ENCODE peak calls at places on chromosomes 12 and 14, in six cellular contexts. T, X, J, W, G and H are unnamed samples.

GRCh38 chr14:81192594-81192993 is 28.2 kb downstream of the GTF2A1 start:
- DNase-seq in T (no peak), X (no peak), J (no peak), W (no peak), G (no peak), H (no peak)

GRCh38 chr12:124910561-124911478 is 3.6 kb downstream of the UBC start:
- DNase-seq in T (peak), X (no peak), J (no peak), W (no peak), G (no peak), H (peak)

GRCh38 chr12:90295858-90296257 is 587.2 kb upstream of the ATP2B1 start:
- DNase-seq in T (no peak), X (no peak), J (no peak), W (no peak), G (no peak), H (no peak)

GRCh38 chr12:50411051-50411660 is 10.5 kb downstream of the LARP4 start:
- DNase-seq in T (peak), X (no peak), J (no peak), W (peak), G (no peak), H (no peak)

GRCh38 chr12:20367731-20368652 is at the start of gene PDE3A:
- DNase-seq in T (peak), X (no peak), J (no peak), W (peak), G (peak), H (no peak)

GRCh38 chr12:89928467-89928866 is 219.8 kb upstream of the ATP2B1 start:
- DNase-seq in T (no peak), X (no peak), J (no peak), W (no peak), G (no peak), H (peak)

GRCh38 chr14:28571636-28572035 is 195.0 kb upstream of the FOXG1 start:
- DNase-seq in T (peak), X (no peak), J (no peak), W (no peak), G (no peak), H (no peak)

GRCh38 chr14:69484444-69485113 is at the start of gene PLEKHD1:
- DNase-seq in T (no peak), X (no peak), J (no peak), W (no peak), G (peak), H (no peak)

GRCh38 chr14:102893452-102893851 is 29.0 kb upstream of the AMN start:
- DNase-seq in T (peak), X (peak), J (no peak), W (peak), G (no peak), H (no peak)

GRCh38 chr12:69068431-69068830 is 135.5 kb upstream of the CPM start:
- DNase-seq in T (no peak), X (no peak), J (no peak), W (peak), G (no peak), H (no peak)

GRCh38 chr12:24997970-24998582 is 49.2 kb upstream of the BCAT1 start:
- DNase-seq in T (peak), X (peak), J (no peak), W (peak), G (no peak), H (peak)

GRCh38 chr12:39592295-39592694 is 27.3 kb downstream of the ABCD2 start:
- DNase-seq in T (no peak), X (no peak), J (no peak), W (no peak), G (no peak), H (no peak)

GRCh38 chr14:99206053-99206452 is 65.9 kb downstream of the BCL11B start:
- DNase-seq in T (no peak), X (no peak), J (no peak), W (no peak), G (no peak), H (no peak)

GRCh38 chr12:6361834-6362233 is 13.5 kb downstream of the SCNN1A start:
- DNase-seq in T (no peak), X (no peak), J (no peak), W (no peak), G (no peak), H (no peak)

GRCh38 chr12:62656576-62657362 is 190.1 kb downstream of the MON2 start:
- DNase-seq in T (no peak), X (no peak), J (no peak), W (no peak), G (no peak), H (no peak)

GRCh38 chr14:95068091-95068490 is 89.2 kb downstream of the DICER1 start:
- DNase-seq in T (no peak), X (no peak), J (no peak), W (no peak), G (no peak), H (no peak)

GRCh38 chr12:14845350-14845750 is 2.0 kb upstream of the ART4 start:
- DNase-seq in T (peak), X (peak), J (peak), W (peak), G (peak), H (peak)

DNA sequence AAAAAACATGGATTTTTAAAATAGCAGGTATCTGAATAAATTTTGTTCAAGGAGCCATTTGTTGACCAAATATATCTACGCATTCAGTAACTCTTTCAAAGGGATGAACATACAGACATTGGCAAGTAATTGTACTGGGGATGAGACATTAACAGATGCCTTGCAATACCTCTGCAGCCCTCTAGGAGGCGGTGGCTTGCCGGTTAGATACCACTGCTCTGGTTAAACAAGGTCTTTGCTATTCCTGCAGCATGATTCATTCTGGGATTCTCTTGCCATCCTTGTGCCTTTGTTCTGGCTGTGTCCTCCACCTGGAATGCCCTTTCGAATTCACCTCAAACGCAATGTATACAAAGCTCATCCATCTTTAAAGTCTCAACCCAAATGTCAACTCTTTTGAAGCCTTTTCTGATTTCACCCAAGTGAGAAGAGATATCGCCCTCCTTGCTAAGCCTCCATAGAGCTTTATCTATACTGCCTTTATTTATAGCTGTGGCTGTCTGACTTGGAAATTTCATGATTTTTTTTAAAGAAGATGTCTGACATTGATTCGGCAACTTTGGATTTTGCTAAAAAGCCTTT is 131.0 kb upstream of the SRRM4 start:
- DNase-seq in T (no peak), X (no peak), J (no peak), W (no peak), G (peak), H (peak)
- TF ChIP-seq CTCF in T (peak), X (peak), J (no peak), W (peak), G (peak), H (peak)

GRCh38 chr12:46617167-46617566 is 208.6 kb downstream of the SLC38A4 start:
- DNase-seq in T (peak), X (no peak), J (no peak), W (peak), G (no peak), H (no peak)
- H3K4me3 ChIP-seq in T (no peak), X (no peak), J (no peak), W (no peak), G (no peak), H (no peak)

DNA sequence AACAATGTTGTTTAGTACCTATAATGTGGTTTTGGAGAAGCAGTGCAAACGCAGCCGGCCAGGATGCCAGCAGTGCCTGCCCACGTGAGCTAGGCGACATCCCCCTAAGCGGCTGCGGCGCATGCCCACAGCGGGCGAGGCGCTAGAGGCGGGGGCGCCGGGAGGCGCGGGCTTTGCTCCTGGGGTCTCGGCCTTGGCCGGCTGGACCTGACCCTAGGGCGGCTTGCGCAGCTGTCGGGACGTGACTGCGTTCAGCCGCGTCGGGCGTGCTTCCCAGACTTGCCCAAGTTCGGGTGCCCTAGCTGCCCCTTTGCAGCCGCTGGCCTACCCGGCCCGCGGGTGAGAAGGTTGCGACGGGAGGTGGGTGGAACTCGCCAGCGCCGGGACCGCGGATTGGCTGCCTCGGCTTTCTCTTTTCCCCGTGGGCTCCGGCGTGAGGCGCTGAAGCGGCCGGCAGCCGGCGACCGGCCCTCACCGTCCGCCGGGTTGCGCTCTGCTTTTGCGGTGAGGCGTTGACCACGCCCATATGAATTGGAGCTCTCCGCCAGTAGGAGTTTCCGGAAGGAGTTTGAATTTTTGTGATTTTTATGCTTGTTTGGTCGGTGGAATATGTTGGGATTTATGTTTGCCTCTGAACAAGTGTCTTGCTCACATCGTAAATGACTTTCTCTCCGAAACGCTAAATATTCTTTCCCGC is at the start of gene TMEM19:
- DNase-seq in T (peak), X (peak), J (peak), W (peak), G (peak), H (peak)
- TF ChIP-seq CTCF in T (peak), X (peak), J (no peak), W (no peak), G (peak), H (peak)

DNA sequence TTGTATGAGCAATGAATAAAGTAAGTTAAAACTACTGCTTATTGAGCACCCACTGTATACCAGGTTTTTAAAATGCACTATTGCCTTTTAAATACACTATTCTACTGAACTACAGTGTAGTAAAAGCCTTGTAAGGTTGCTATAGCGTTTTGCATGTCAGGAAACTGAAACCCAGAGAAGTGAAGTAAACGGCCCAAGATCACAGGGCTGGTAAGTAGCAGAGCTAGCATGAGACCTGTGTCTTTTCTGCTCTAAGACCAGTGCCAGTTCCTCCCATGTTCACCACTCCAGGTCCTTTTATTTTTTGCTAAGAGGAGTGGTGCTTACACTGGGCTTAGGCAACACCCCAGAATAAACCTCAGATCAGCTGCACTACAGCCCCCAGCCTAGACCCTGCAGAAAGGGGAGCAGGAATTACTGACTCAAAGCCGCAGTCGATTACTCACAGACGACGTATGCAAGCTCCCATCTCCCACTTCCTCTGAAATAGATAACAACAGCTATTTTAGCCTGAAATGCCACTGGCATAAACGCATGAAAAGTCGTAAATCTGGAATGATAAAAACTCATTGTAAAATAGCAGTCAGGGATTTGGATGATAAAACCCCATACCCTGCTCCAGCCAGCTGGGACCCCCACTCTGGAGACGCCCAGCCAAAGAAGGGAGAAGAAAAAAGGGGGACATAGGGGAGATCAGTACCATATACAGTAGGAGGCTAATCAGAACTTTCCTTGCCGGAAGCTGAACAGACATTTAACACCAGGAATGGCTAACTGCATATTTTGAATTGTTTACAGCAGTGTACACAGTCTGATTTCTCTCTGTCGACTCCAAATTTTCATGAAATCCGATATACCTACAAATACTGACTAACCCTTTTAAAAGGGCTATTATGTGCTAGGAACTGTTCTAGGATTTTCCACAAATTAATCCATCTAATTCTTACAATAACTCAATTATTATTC is 108.3 kb downstream of the NUAK1 start:
- DNase-seq in T (peak), X (peak), J (no peak), W (peak), G (no peak), H (no peak)
- H3K4me3 ChIP-seq in T (peak), X (peak), J (no peak), W (no peak), G (no peak), H (no peak)

GRCh38 chr12:53510181-53510812 is 3.0 kb upstream of the NPFF start:
- DNase-seq in T (no peak), X (no peak), J (no peak), W (no peak), G (no peak), H (no peak)

GRCh38 chr12:53505555-53506449 is 1.5 kb downstream of the NPFF start:
- DNase-seq in T (no peak), X (no peak), J (no peak), W (peak), G (no peak), H (no peak)

GRCh38 chr12:53506450-53506785 is 866 bp downstream of the NPFF start:
- DNase-seq in T (no peak), X (no peak), J (no peak), W (no peak), G (no peak), H (no peak)

GRCh38 chr12:53506881-53507719 is at the start of gene NPFF:
- DNase-seq in T (no peak), X (no peak), J (no peak), W (no peak), G (no peak), H (no peak)

DNA sequence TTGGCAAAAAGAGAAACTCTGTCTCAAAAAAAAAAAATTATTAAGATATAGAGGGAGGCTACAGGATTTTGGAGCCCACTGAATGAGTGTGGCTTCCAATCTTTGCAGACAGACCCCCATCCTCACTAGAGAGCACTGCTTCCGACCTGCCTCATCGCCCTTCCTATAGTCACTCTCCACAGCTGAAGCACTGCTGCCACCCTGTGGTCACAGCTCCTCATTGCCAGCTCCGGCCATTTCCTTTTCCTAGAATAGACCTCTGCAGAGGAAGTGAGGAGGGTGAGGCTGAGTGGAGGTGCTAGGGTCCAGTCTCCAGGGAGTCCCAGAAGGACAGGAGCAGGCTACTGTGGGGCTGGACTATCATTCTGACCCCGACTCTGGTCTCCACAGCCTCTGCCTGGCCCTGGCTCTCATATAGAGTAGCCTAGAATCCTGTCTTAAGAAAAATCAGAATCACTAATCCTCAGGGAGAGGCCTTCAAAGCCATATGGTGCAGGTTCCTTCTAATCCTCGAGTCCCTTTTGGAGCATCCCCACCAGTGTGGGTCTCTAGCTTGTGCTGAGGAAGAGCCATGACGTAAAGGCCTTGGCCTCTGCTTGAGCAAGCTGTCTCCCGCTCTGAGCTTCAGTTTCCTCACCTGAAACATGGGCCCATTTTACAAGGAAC is 1.4 kb upstream of the NPFF start:
- DNase-seq in T (peak), X (peak), J (peak), W (peak), G (peak), H (peak)
- TF ChIP-seq CTCF in T (peak), X (peak), J (peak), W (peak), G (peak), H (peak)

GRCh38 chr12:108730337-108731104 is 797 bp downstream of the CORO1C start:
- DNase-seq in T (peak), X (peak), J (peak), W (peak), G (peak), H (peak)

GRCh38 chr12:108731105-108731865 is at the start of gene CORO1C:
- DNase-seq in T (peak), X (peak), J (peak), W (peak), G (peak), H (peak)

GRCh38 chr12:108733132-108733531 is 1.8 kb upstream of the CORO1C start:
- DNase-seq in T (no peak), X (no peak), J (no peak), W (no peak), G (no peak), H (no peak)

GRCh38 chr12:108732489-108732888 is 1.2 kb upstream of the CORO1C start:
- DNase-seq in T (no peak), X (no peak), J (no peak), W (no peak), G (no peak), H (no peak)

DNA sequence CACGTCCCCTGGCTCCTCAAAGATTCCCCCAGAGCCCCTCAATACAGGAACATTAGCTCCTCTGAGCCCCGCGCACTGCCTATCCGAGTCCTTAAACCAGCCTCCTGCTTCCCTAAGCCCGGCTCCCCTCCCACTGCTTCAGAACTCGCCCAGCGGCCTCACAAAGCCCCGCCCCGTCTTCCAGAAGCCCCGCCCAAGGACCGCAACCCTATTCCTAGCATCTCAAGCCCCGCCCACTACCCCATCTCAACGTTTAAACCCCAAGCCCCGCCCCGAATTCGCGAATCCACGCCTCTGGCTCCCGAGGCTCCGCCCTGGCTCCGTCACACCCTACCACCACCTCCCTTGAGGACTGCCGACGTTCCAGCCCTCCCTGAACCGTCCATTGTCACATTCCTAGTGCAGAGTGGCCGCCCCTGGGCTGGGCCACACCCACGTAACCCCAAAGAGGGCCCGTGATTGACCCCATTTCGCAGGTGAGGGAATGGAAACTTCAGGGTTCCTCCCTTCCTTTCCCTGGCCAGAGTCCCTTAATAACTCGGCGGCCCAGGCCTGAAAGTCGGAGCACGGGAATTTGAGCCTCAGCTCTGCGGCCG is 646 bp upstream of the CORO1C start:
- DNase-seq in T (peak), X (peak), J (peak), W (peak), G (peak), H (peak)
- H3K4me3 ChIP-seq in T (peak), X (peak), J (peak), W (peak), G (peak), H (peak)

GRCh38 chr12:93686572-93687365 is 9.6 kb downstream of the CRADD start:
- DNase-seq in T (no peak), X (no peak), J (no peak), W (no peak), G (no peak), H (no peak)

GRCh38 chr12:93683410-93683809 is 6.2 kb downstream of the CRADD start:
- DNase-seq in T (no peak), X (no peak), J (no peak), W (no peak), G (no peak), H (no peak)

GRCh38 chr12:93684716-93685115 is 7.5 kb downstream of the CRADD start:
- DNase-seq in T (peak), X (no peak), J (no peak), W (peak), G (no peak), H (no peak)

DNA sequence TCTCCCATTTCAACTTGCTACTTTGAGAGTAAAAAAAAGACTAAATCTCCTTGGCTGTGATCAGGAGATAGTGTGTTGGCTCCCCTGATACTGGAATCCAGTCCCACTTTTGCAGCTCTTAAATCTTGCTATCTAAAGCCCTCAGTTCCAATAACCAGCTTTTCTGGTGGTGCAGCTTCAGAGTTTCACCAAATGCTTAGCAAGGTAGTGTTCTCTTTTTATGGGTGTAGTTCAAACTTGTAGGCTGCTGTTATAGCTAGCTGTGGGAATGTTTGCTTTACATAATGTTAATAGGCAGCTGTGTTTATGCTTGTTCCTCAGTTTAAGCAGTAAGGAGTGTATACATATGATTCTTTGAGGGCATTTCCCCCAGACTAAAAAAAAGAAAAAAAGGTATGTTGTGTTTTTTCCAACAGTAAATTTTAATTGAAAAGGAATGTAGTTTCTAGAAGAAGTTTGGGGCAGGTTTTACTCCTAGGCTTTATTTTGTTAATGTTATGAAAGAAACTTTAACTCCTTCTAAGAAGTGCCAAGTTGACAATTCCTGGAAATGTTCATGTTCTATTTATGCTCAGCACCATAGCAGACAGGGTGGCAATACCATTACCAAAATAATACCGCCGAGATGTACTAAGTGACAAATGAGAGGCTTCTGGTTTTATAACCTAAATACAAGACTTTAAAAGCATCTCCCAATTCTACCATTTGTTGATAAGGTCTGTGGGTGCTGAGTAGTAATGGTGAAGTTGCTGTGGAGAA is 12.1 kb downstream of the CRADD start:
- DNase-seq in T (no peak), X (peak), J (no peak), W (no peak), G (no peak), H (no peak)
- TF ChIP-seq CTCF in T (no peak), X (no peak), J (no peak), W (no peak), G (no peak), H (no peak)